ENCODE peak calls at places on chromosome 22, in nine cellular contexts. X is neural progenitor cell; H is brain microvascular endothelial cell; A is thoracic aorta; I is mesenchymal stem cell; D is psoas muscle; Q is IMR-90; M is right atrium auricular region; O is CD8-positive, alpha-beta memory T cell. G is an unnamed sample.

GRCh38 chr22:44384563-44384940 is 71.8 kb upstream of the SHISAL1 start:
- DNase-seq in X (no peak), H (no peak), A (no peak), I (no peak), D (peak; percentile 12), Q (no peak), M (no peak), O (no peak), G (no peak)

GRCh38 chr22:39567135-39567946 is 3.2 kb upstream of the CACNA1I start:
- DNase-seq in X (no peak), H (no peak), A (no peak), I (no peak), D (no peak), Q (no peak), M (no peak), O (no peak), G (no peak)

GRCh38 chr22:24216541-24217209 is 28.2 kb downstream of the GGT5 start:
- DNase-seq in X (no peak), H (no peak), A (no peak), I (no peak), D (no peak), Q (no peak), M (no peak), O (no peak), G (no peak)

GRCh38 chr22:20315337-20316216 is 4.3 kb downstream of the DGCR6L start:
- DNase-seq in X (peak; percentile 1), H (no peak), A (no peak), I (no peak), D (no peak), Q (no peak), M (peak; percentile 44), O (no peak), G (peak; percentile 59)

GRCh38 chr22:32536352-32536751 is 61.7 kb downstream of the FBXO7 start:
- DNase-seq in X (no peak), H (no peak), A (no peak), I (no peak), D (no peak), Q (no peak), M (no peak), O (no peak), G (no peak)

GRCh38 chr22:27948569-27948968 is 29.5 kb upstream of the PITPNB start:
- DNase-seq in X (no peak), H (no peak), A (no peak), I (no peak), D (no peak), Q (no peak), M (no peak), O (no peak), G (no peak)

GRCh38 chr22:39651783-39652058 is 81.2 kb downstream of the CACNA1I start:
- DNase-seq in X (no peak), H (no peak), A (no peak), I (peak; percentile 6), D (peak; percentile 53), Q (peak; percentile 10), M (no peak), O (no peak), G (no peak)

GRCh38 chr22:20957691-20958440 is 9.2 kb upstream of the AIFM3 start:
- DNase-seq in X (peak; percentile 65), H (no peak), A (no peak), I (peak; percentile 42), D (peak; percentile 66), Q (no peak), M (no peak), O (no peak), G (peak; percentile 88)

GRCh38 chr22:32378703-32379272 is 21.1 kb downstream of the RFPL3 start:
- DNase-seq in X (peak; percentile 85), H (peak; percentile 29), A (no peak), I (peak; percentile 47), D (no peak), Q (peak; percentile 18), M (no peak), O (no peak), G (no peak)

GRCh38 chr22:44098021-44098739 is 74.1 kb downstream of the PARVB start:
- DNase-seq in X (no peak), H (no peak), A (no peak), I (no peak), D (peak; percentile 47), Q (no peak), M (no peak), O (no peak), G (no peak)

GRCh38 chr22:43670545-43670944 is 141.6 kb downstream of the EFCAB6 start:
- DNase-seq in X (no peak), H (no peak), A (no peak), I (no peak), D (no peak), Q (no peak), M (no peak), O (no peak), G (no peak)

GRCh38 chr22:20750461-20751184 is 23.3 kb upstream of the SERPIND1 start:
- DNase-seq in X (no peak), H (peak; percentile 86), A (peak; percentile 32), I (peak; percentile 91), D (peak; percentile 89), Q (peak; percentile 90), M (peak; percentile 69), O (no peak), G (peak; percentile 79)

GRCh38 chr22:22919041-22919440 is 31.4 kb downstream of the IGLL5 start:
- DNase-seq in X (no peak), H (no peak), A (no peak), I (no peak), D (no peak), Q (no peak), M (no peak), O (no peak), G (no peak)

GRCh38 chr22:38882480-38882879 is 10.5 kb upstream of the CBX6 start:
- DNase-seq in X (no peak), H (no peak), A (peak; percentile 54), I (no peak), D (peak; percentile 59), Q (peak; percentile 33), M (no peak), O (no peak), G (no peak)

GRCh38 chr22:19694696-19695095 is 19.6 kb upstream of the SEPTIN5 start:
- DNase-seq in X (no peak), H (no peak), A (no peak), I (no peak), D (no peak), Q (no peak), M (no peak), O (no peak), G (no peak)

DNA sequence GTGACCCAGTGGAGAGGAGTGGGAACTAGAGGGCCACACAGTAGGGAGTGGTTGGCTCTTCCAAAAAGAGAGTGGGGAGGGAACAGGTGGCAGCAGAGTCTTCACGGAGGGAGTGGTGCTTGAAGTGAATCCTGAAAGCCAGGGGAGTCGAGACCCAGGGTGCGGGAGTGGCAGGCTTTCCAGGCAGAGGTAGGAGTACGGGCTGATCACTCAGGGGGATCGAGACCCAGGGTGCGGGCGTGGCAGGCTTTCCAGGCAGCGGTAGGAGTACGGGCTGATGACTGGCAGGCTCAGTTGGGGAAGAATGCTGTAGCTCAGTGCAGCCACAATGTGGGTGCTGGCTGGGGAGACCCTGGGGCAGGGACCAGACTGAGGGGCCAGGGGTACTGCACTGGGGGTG is 148.2 kb downstream of the TBC1D22A start:
- DNase-seq in X (no peak), H (no peak), A (no peak), I (no peak), D (no peak), Q (no peak), M (peak; percentile 46), O (no peak), G (no peak)
- H3K27ac ChIP-seq in X (no peak overlapping the region), H (no peak overlapping the region), A (no peak overlapping the region), I (no peak overlapping the region), D (no peak overlapping the region), Q (no peak overlapping the region), M (no peak overlapping the region), O (no peak overlapping the region), G (no peak overlapping the region)

DNA sequence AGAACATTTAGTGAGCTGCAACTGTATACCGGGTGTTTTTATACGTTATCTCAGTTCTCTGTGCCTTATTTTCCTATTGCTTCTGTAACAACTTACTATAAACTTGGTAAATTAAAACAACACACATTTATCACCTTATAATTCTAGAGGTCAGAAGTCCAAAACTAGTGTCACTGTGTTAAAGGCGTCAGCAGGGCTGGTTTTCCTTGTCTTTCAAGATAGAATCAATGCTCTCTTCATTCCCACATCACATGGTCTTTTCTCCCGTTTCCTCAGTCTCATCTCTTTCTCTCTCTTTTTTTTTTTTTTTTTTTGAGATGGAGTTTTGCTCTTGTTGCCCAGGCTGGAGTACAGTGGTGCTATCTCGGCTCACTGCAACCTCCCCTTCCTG is 36.1 kb downstream of the MB start:
- DNase-seq in X (no peak), H (no peak), A (no peak), I (no peak), D (no peak), Q (no peak), M (no peak), O (no peak), G (no peak)
- H3K27ac ChIP-seq in X (no peak overlapping the region), H (no peak overlapping the region), A (no peak overlapping the region), I (no peak overlapping the region), D (no peak overlapping the region), Q (no peak overlapping the region), M (no peak overlapping the region), O (no peak overlapping the region), G (no peak overlapping the region)

DNA sequence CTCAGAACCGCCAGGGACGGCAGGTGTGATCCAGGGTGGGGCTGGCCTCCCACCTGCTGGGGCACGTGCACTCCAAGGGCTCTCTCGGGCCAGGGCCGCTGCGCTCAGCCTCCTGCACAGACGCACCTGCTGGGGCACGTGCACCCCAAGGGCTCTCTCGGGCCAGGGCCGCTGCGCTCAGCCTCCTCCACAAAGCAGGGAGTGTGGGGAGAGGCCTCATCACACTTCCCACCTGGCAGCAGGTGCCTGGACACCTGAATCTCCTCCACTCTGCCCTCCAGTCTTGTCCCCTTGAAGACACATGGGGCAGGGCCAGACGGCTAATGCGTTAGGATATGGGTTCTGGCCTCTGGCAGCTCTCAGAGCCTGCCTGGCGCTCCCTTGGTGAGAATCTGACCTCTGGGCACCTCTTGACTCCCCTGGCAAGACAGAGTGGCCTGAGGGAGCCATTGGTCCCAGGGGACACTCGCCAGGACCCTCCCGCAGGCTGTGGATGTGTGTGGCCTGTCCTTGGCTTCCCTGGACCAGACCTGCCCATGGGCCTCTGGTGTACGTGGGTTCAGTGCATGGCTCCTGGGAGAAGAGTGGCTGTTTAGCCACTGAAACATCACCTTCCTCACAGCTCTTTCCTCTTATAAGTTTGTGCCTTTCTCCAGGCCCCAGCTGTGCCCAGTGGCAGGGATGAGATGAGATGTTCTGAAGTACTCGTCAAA is 73.6 kb downstream of the BRD1 start:
- DNase-seq in X (no peak), H (no peak), A (no peak), I (no peak), D (peak; percentile 36), Q (no peak), M (peak; percentile 52), O (no peak), G (peak; percentile 77)
- H3K27ac ChIP-seq in X (no peak overlapping the region), H (no peak overlapping the region), A (no peak overlapping the region), I (no peak overlapping the region), D (no peak overlapping the region), Q (no peak overlapping the region), M (no peak overlapping the region), O (no peak overlapping the region), G (no peak overlapping the region)

DNA sequence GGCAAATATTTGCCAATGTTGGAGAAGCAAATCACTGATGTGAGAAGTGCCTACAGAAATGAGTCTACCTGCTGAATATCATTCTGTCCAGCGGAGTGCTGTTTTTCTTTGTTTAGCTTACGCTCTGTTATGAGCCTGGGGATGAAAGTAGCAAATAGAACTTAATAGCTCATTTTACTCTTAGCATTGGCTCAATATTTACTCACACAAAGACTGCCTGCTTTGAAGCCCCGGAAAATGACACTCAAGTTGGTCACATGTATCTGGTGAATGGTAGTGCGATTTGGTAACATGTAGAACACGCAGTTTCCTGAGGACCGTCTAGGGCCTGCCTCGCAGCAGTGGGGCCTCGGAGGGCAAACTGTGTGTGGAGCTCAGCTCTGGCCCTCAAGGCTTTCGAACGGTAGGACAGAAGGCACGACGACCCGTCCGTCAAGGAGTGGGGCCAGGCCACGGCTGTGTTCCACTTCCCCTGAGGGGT is 38.9 kb downstream of the TBC1D22A start:
- DNase-seq in X (no peak), H (no peak), A (no peak), I (no peak), D (no peak), Q (no peak), M (no peak), O (no peak), G (peak; percentile 64)
- H3K27ac ChIP-seq in X (no peak overlapping the region), H (no peak overlapping the region), A (no peak overlapping the region), I (no peak overlapping the region), D (no peak overlapping the region), Q (no peak overlapping the region), M (no peak overlapping the region), O (no peak overlapping the region), G (peak overlapping the region; percentile 54)